ENCODE peak calls at places on chromosomes 5 and 9, in six cellular contexts. N is stomach, Q is HepG2, R is HCT116, G is IMR-90, Y is body of pancreas. D is an unnamed sample.

GRCh38 chr9:119588874-119589560 is 219.8 kb upstream of the BRINP1 start:
- DNase-seq in Q (no peak), R (no peak), G (no peak), N (no peak), Y (no peak), D (no peak)

GRCh38 chr9:32525506-32525905 is 490 bp downstream of the RIGI start:
- DNase-seq in N (no peak), R (no peak), Y (no peak), G (peak; percentile 17), Q (no peak), D (no peak)

GRCh38 chr9:94672811-94673487 is 33.6 kb upstream of the FBP1 start:
- DNase-seq in N (no peak), R (no peak), Q (no peak), Y (no peak), G (peak; percentile 67), D (no peak)

GRCh38 chr5:91910247-91910646 is 527.1 kb upstream of the ARRDC3 start:
- DNase-seq in G (no peak), N (no peak), Q (no peak), R (no peak), Y (no peak), D (no peak)

GRCh38 chr5:2009986-2010914 is 127.5 kb upstream of the IRX4 start:
- DNase-seq in R (no peak), Y (no peak), Q (no peak), G (no peak), N (no peak), D (no peak)

GRCh38 chr5:171750316-171750788 is 35.3 kb upstream of the SMIM23 start:
- DNase-seq in N (no peak), G (peak; percentile 7), Q (peak; percentile 4), R (peak; percentile 8), Y (peak; percentile 34), D (peak; percentile 54)

GRCh38 chr5:140341591-140341990 is 4.8 kb downstream of the HBEGF start:
- DNase-seq in N (no peak), Y (no peak), G (no peak), R (no peak), Q (no peak), D (peak; percentile 89)

GRCh38 chr5:126597156-126597555 is 2.1 kb upstream of the ALDH7A1 start:
- DNase-seq in G (peak; percentile 91), Y (no peak), N (no peak), R (no peak), Q (peak; percentile 83), D (no peak)

GRCh38 chr5:151523335-151523734 is 67.8 kb downstream of the FAT2 start:
- DNase-seq in R (peak; percentile 39), Y (no peak), G (peak; percentile 55), N (no peak), Q (peak; percentile 60), D (no peak)

GRCh38 chr5:127440831-127441230 is 76.6 kb upstream of the PRRC1 start:
- DNase-seq in G (no peak), Q (no peak), Y (no peak), R (no peak), N (no peak), D (no peak)

GRCh38 chr9:88370346-88370745 is 17.9 kb upstream of the SPIN1 start:
- DNase-seq in Y (no peak), R (no peak), Q (no peak), G (no peak), N (no peak), D (no peak)

GRCh38 chr5:68255305-68256130 is 40.0 kb downstream of the PIK3R1 start:
- DNase-seq in Y (no peak), R (no peak), N (no peak), Q (no peak), G (no peak), D (no peak)

GRCh38 chr9:83906144-83906543 is 15.1 kb downstream of the KIF27 start:
- DNase-seq in R (no peak), Y (no peak), G (no peak), N (no peak), Q (no peak), D (no peak)

GRCh38 chr9:23088932-23089364 is 642.3 kb downstream of the DMRTA1 start:
- DNase-seq in N (no peak), Q (no peak), G (no peak), Y (no peak), R (no peak), D (no peak)

GRCh38 chr9:129894106-129894823 is 59.0 kb downstream of the USP20 start:
- DNase-seq in Q (no peak), G (no peak), Y (no peak), R (no peak), N (no peak), D (no peak)

GRCh38 chr9:134488251-134488900 is 153.2 kb upstream of the COL5A1 start:
- DNase-seq in G (no peak), N (no peak), Y (peak; percentile 15), R (no peak), Q (no peak), D (peak; percentile 60)

GRCh38 chr5:33997331-33997983 is 10.4 kb downstream of the AMACR start:
- DNase-seq in R (peak; percentile 19), N (peak; percentile 69), G (peak; percentile 88), Q (peak; percentile 52), Y (peak; percentile 83), D (no peak)

GRCh38 chr5:142432369-142432863 is 107.6 kb upstream of the SPRY4 start:
- DNase-seq in R (no peak), Q (no peak), N (peak; percentile 86), G (no peak), Y (peak; percentile 43), D (no peak)

GRCh38 chr9:26462213-26462612 is 430.4 kb downstream of the CAAP1 start:
- DNase-seq in R (no peak), Q (peak; percentile 0), G (no peak), Y (no peak), N (no peak), D (no peak)

GRCh38 chr5:148957591-148958202 is 105.2 kb downstream of the SH3TC2 start:
- DNase-seq in N (peak; percentile 45), R (no peak), Y (peak; percentile 53), G (peak; percentile 43), Q (peak; percentile 14), D (peak; percentile 47)

DNA sequence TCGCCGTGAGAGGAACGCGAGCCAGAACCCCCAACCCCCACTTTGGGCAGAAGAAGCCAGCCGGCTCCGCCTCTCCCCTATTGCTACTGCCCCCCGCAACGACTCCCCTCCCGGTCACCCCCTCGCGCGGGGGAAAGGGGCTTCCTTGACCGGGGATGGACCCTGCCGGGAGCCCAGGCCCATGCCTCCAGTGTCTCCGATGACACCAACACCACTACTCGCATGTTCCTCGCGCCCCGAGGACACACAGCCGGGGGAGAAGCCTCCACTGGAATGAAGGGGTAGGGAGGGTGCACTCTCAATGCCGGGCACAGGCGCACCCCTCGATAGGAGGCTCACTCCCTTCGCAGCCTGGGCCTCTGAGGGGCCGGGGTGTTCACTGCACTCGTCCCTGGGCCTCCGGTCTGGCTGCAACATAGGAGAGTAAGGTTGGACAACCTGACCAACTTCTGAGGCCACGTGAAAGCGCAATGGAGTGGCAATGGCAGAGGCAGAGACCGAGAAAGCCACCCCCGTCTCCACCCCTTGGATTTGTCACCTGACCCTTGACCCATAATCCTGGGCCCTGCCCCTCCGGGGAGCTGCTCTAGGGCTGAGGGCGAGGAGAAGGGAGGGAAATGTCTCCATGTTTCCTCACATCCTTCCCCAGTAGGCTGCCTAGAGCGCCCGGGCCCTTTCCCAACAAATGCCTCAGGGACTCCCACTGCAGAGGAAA is 1.0 kb upstream of the CNTFR start:
- DNase-seq in G (no peak), Y (peak; percentile 14), N (no peak), R (no peak), Q (no peak), D (no peak)
- TF ChIP-seq POLR2A in G (no peak), Y (no peak), N (no peak), R (no peak), Q (no peak), D (no peak)

GRCh38 chr9:106886111-106887046 is 23.4 kb downstream of the ZNF462 start:
- DNase-seq in N (no peak), Q (no peak), Y (no peak), R (no peak), G (peak; percentile 45), D (no peak)

GRCh38 chr9:106880863-106881262 is 17.9 kb downstream of the ZNF462 start:
- DNase-seq in Q (no peak), Y (no peak), N (no peak), G (peak; percentile 82), R (no peak), D (no peak)

GRCh38 chr9:106883030-106883429 is 20.1 kb downstream of the ZNF462 start:
- DNase-seq in R (no peak), G (no peak), Q (no peak), N (no peak), Y (no peak), D (no peak)

GRCh38 chr9:106885451-106885850 is 22.5 kb downstream of the ZNF462 start:
- DNase-seq in Y (no peak), R (no peak), N (no peak), G (peak; percentile 95), Q (no peak), D (no peak)

GRCh38 chr9:106883626-106884190 is 20.7 kb downstream of the ZNF462 start:
- DNase-seq in Q (no peak), N (no peak), Y (no peak), G (peak; percentile 52), R (no peak), D (no peak)
- H3K4me1 ChIP-seq in Q (no peaks in the 10 kb centered on the region), N (no peaks in the 10 kb centered on the region), Y (peaks cover 3% of the 10 kb centered on the region), G (peaks cover 21% of the 10 kb centered on the region), R (no peaks in the 10 kb centered on the region), D (peaks cover 67% of the 10 kb centered on the region)

GRCh38 chr5:132493821-132494220 is 3.2 kb upstream of the IRF1 start:
- DNase-seq in R (no peak), Y (no peak), N (no peak), Q (no peak), G (no peak), D (no peak)

GRCh38 chr5:132496631-132497487 is 6.3 kb upstream of the IRF1 start:
- DNase-seq in G (peak; percentile 87), Q (peak; percentile 64), N (peak; percentile 93), R (no peak), Y (peak; percentile 94), D (peak; percentile 96)

GRCh38 chr5:132497488-132497997 is 7.0 kb upstream of the IRF1 start:
- DNase-seq in G (peak; percentile 95), Q (no peak), Y (peak; percentile 72), N (peak; percentile 63), R (no peak), D (peak; percentile 81)

GRCh38 chr5:132495063-132495671 is 4.6 kb upstream of the IRF1 start:
- DNase-seq in Q (no peak), R (no peak), Y (no peak), N (peak; percentile 25), G (no peak), D (no peak)

GRCh38 chr5:132495672-132496630 is 5.4 kb upstream of the IRF1 start:
- DNase-seq in G (peak; percentile 82), Q (peak; percentile 87), N (peak; percentile 96), Y (peak; percentile 98), R (peak; percentile 87), D (peak; percentile 93)
- TF ChIP-seq POLR2A in G (no peak), Q (no peak), N (no peak), Y (no peak), R (no peak), D (no peak)

DNA sequence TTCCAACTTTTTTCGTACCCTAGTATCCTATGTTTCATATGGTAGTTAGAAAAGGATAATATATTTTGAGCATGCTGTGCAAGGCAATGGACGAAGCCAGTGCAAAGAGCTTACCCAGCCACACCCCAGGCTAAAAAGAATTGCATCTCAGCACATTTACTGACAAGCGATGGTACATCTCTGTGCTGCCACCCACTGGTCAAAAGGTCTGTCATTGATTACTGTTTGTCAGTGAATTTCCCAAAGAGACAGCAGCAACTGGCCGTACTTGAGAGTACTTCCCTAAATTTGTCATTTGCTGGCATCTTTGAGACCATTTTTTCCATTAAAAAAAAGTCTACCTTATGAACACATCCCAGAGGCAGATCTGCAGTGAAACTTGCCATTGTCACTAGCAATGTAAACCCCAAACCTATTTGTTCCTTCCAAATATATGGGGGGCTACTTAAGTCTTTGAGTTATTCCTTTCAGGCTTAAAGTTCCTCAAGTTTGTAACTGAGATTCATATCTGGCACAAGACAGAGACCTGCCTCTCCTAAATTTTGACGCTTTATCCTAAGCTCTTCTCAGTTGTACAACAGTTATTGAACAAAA is 184.3 kb downstream of the CTNND2 start:
- DNase-seq in G (no peak), Q (peak; percentile 48), N (peak; percentile 32), Y (peak; percentile 74), R (no peak), D (peak; percentile 27)
- H3K4me1 ChIP-seq in G (no peaks in the 10 kb centered on the region), Q (no peaks in the 10 kb centered on the region), N (no peaks in the 10 kb centered on the region), Y (no peaks in the 10 kb centered on the region), R (no peaks in the 10 kb centered on the region), D (no peaks in the 10 kb centered on the region)

D was measured in heart left ventricle.